ENCODE peak calls at places on chromosomes 4 and X, in four cellular contexts. H is cerebellum, J is Peyer's patch, Q is brain microvascular endothelial cell. X is an unnamed sample.

GRCh38 chr4:32689520-32689919 is 1969.4 kb downstream of the PCDH7 start:
- DNase-seq in Q (no peak), H (no peak), J (no peak), X (peak)

GRCh38 chr4:7906171-7906581 is 33.5 kb downstream of the AFAP1 start:
- DNase-seq in J (no peak), H (no peak), Q (no peak), X (peak)

GRCh38 chrX:103002576-103002975 is 61.4 kb downstream of the BEX1 start:
- DNase-seq in H (no peak), Q (no peak), J (no peak), X (no peak)

GRCh38 chr4:139665690-139666529 is at the start of gene MGST2:
- DNase-seq in H (peak), J (peak), Q (peak), X (peak)

GRCh38 chr4:79964715-79965345 is 108.2 kb downstream of the ANTXR2 start:
- DNase-seq in J (no peak), H (no peak), Q (no peak), X (no peak)

GRCh38 chr4:28101583-28101982 is 1240.9 kb downstream of the STIM2 start:
- DNase-seq in J (no peak), H (no peak), Q (no peak), X (no peak)

GRCh38 chrX:119067023-119067739 is 5.6 kb upstream of the CT47C1 start:
- DNase-seq in J (peak), H (peak), Q (peak), X (peak)

GRCh38 chr4:10590896-10591295 is 93.7 kb downstream of the CLNK start:
- DNase-seq in Q (peak), H (no peak), J (no peak), X (no peak)

GRCh38 chrX:435536-436122 is 48.9 kb upstream of the PPP2R3B start:
- DNase-seq in H (no peak), Q (no peak), J (no peak), X (no peak)

GRCh38 chr4:110049951-110050925 is 137.6 kb downstream of the EGF start:
- DNase-seq in J (peak), Q (peak), H (peak), X (no peak)

GRCh38 chrX:54180403-54180802 is 2.7 kb downstream of the FAM120C start:
- DNase-seq in H (no peak), Q (no peak), J (no peak), X (peak)

GRCh38 chr4:41538017-41538733 is at the start of gene LIMCH1:
- DNase-seq in Q (no peak), H (no peak), J (peak), X (peak)

GRCh38 chr4:123244233-123244632 is 152.4 kb upstream of the SPRY1 start:
- DNase-seq in H (no peak), Q (peak), J (peak), X (no peak)

GRCh38 chrX:9172451-9172850 is 138.5 kb upstream of the FAM9B start:
- DNase-seq in J (no peak), H (no peak), Q (no peak), X (no peak)

GRCh38 chrX:78652971-78653822 is 5.9 kb downstream of the RTL3 start:
- DNase-seq in J (no peak), Q (peak), H (no peak), X (peak)

GRCh38 chr4:139297001-139297410 is 4.3 kb upstream of the NAA15 start:
- DNase-seq in J (no peak), H (no peak), Q (no peak), X (no peak)